ENCODE peak calls at places on chromosomes 4 and X, in seven cellular contexts. I is suprapubic skin, K is SK-N-SH, J is sigmoid colon, P is A549, A is stomach, O is tibial nerve. C is an unnamed sample. For H3K4me1, the result is how much of the 10 kb centered on the place peaks cover.

GRCh38 chr4:59698041-59698440 is 1502.1 kb upstream of the ADGRL3 start:
- DNase-seq in I (no peak), K (no peak), J (no peak), P (no peak), A (no peak), O (no peak), C (no peak)

GRCh38 chr4:108430921-108431320 is 189.5 kb upstream of the RPL34 start:
- DNase-seq in I (no peak), K (no peak), J (no peak), P (no peak), A (no peak), O (no peak), C (no peak)

GRCh38 chr4:9704551-9705332 is 76.7 kb upstream of the DRD5 start:
- DNase-seq in I (no peak), K (no peak), J (no peak), P (no peak), A (no peak), O (no peak), C (no peak)

GRCh38 chr4:11543710-11544109 is 115.0 kb upstream of the HS3ST1 start:
- DNase-seq in I (no peak), K (no peak), J (no peak), P (peak), A (no peak), O (no peak), C (no peak)

GRCh38 chr4:141637565-141637964 is 1.2 kb downstream of the IL15 start:
- DNase-seq in I (no peak), K (no peak), J (no peak), P (no peak), A (no peak), O (no peak), C (no peak)

GRCh38 chrX:151100796-151101195 is 75.6 kb upstream of the GPR50 start:
- DNase-seq in I (no peak), K (no peak), J (no peak), P (no peak), A (no peak), O (no peak), C (no peak)

GRCh38 chr4:94621491-94622080 is 136.2 kb upstream of the BMPR1B start:
- DNase-seq in I (no peak), K (peak), J (no peak), P (peak), A (no peak), O (no peak), C (no peak)

GRCh38 chr4:182917182-182918043 is at the start of gene DCTD:
- DNase-seq in I (peak), K (peak), J (peak), P (peak), A (peak), O (peak), C (peak)

GRCh38 chr4:84384801-84385582 is 114.1 kb downstream of the NKX6-1 start:
- DNase-seq in I (no peak), K (no peak), J (no peak), P (no peak), A (no peak), O (no peak), C (no peak)

GRCh38 chr4:93396274-93396673 is 432.3 kb upstream of the ATOH1 start:
- DNase-seq in I (no peak), K (no peak), J (no peak), P (peak), A (no peak), O (no peak), C (no peak)

GRCh38 chr4:167114416-167114971 is 119.8 kb downstream of the SPOCK3 start:
- DNase-seq in I (no peak), K (no peak), J (no peak), P (no peak), A (no peak), O (no peak), C (no peak)

GRCh38 chr4:142881331-142881730 is 35.2 kb upstream of the INPP4B start:
- DNase-seq in I (no peak), K (no peak), J (no peak), P (no peak), A (no peak), O (no peak), C (no peak)

GRCh38 chrX:19624754-19625153 is 109.4 kb upstream of the MAP3K15 start:
- DNase-seq in I (no peak), K (no peak), J (no peak), P (no peak), A (no peak), O (no peak), C (no peak)

GRCh38 chr4:105369988-105370387 is 103.9 kb downstream of the PPA2 start:
- DNase-seq in I (no peak), K (no peak), J (no peak), P (no peak), A (no peak), O (no peak), C (no peak)

GRCh38 chrX:153770606-153771175 is 6.6 kb downstream of the PLXNB3 start:
- DNase-seq in I (no peak), K (peak), J (no peak), P (no peak), A (no peak), O (no peak), C (no peak)

GRCh38 chr4:87807402-87807801 is 8.0 kb downstream of the IBSP start:
- DNase-seq in I (no peak), K (no peak), J (no peak), P (no peak), A (no peak), O (no peak), C (no peak)

GRCh38 chr4:15720846-15721245 is 18.0 kb downstream of the BST1 start:
- DNase-seq in I (no peak), K (no peak), J (no peak), P (no peak), A (no peak), O (no peak), C (no peak)

GRCh38 chr4:73220815-73221214 is 37.8 kb downstream of the ANKRD17 start:
- DNase-seq in I (no peak), K (no peak), J (no peak), P (no peak), A (no peak), O (no peak), C (no peak)

GRCh38 chr4:68735106-68735505 is 64.7 kb upstream of the UGT2B15 start:
- DNase-seq in I (no peak), K (no peak), J (no peak), P (no peak), A (no peak), O (no peak), C (no peak)

GRCh38 chrX:100928660-100929613 is at the start of gene XKRX:
- DNase-seq in I (peak), K (peak), J (no peak), P (peak), A (peak), O (no peak), C (peak)

GRCh38 chrX:1466232-1466661 is 13.5 kb upstream of the ASMTL start:
- DNase-seq in I (peak), K (no peak), J (peak), P (no peak), A (peak), O (no peak), C (no peak)

GRCh38 chr4:40621592-40622512 is 7.8 kb downstream of the RBM47 start:
- DNase-seq in I (peak), K (no peak), J (peak), P (peak), A (peak), O (peak), C (peak)

GRCh38 chr4:156598138-156598681 is 373.4 kb downstream of the PDGFC start:
- DNase-seq in I (no peak), K (no peak), J (no peak), P (no peak), A (no peak), O (no peak), C (no peak)

GRCh38 chrX:117973175-117974075 is 143.2 kb downstream of the KLHL13 start:
- DNase-seq in I (no peak), K (peak), J (no peak), P (no peak), A (no peak), O (no peak), C (no peak)

DNA sequence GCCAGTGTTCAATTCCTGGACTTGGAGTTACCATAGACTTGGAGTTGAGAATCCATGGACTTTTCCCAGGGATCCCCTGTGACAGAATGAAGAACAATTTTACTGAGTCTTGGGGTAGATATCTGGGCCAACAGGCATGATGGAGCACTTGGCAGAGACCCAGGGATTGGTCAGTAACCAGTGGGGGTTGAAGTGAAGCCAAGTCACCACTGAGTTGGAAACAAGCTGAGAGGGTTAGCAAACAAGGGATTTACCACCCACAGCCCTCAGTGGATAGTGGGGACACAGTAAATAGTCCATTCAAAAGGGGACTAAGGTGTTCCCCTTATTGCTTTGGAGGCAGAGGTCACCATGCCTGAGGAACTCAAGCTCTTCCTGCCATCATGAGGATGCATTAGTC is 281.7 kb downstream of the PPP1R2C start:
- DNase-seq in I (no peak), K (no peak), J (no peak), P (no peak), A (no peak), O (no peak), C (no peak)
- TF ChIP-seq CTCF in I (no peak), K (no peak), J (no peak), P (no peak), A (no peak), O (no peak), C (no peak)

GRCh38 chr4:96315815-96316214 is 475.9 kb downstream of the PDHA2 start:
- DNase-seq in I (no peak), K (no peak), J (no peak), P (no peak), A (no peak), O (no peak), C (no peak)

GRCh38 chr4:96312049-96312685 is 472.3 kb downstream of the PDHA2 start:
- DNase-seq in I (no peak), K (no peak), J (no peak), P (no peak), A (no peak), O (no peak), C (no peak)

DNA sequence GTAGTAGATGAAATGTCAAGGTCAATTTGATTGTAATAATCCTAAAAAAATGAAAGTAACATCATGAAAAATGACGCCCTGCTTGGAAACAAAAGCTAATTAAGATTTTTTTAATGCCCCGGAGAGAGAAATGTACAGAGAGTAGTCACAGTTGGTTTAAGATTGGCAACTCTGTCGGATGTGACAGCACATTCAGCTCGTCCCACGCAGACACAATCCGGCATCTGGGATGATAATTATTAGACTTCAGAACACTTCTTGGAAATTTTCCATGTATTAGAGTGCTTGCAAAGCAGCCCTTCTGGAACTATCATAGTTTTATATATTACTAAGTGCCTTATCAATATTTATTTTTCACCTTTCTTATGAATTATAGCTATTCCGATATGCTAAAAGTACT is 478.0 kb downstream of the PDHA2 start:
- DNase-seq in I (no peak), K (no peak), J (no peak), P (no peak), A (no peak), O (no peak), C (no peak)
- TF ChIP-seq EP300 in I (no peak), K (no peak), J (no peak), P (no peak), A (no peak), O (no peak), C (no peak)

DNA sequence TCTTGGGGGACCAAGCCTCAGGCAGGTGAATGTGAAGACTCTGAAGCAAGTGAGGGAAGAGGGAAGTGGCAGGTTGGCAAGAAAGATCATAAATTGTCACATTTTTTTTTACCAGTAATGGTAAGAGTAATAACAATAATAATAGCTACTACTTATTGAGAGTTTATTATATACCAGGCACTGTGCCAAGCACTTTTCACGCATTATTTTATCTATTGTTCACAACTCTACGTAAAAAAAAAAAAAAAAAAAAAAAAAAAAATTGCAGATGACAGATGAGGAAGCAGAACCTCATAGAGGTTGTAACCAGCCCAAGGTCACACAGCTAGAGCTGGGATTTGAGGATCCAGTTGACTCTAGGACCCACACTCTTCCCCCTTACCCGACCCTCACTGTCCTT is 40.9 kb downstream of the TSC22D3 start:
- DNase-seq in I (no peak), K (no peak), J (no peak), P (no peak), A (no peak), O (no peak), C (no peak)
- H3K4me1 ChIP-seq in I (half or more), K (under half), J (under half), P (under half), A (half or more), O (under half), C (under half)

DNA sequence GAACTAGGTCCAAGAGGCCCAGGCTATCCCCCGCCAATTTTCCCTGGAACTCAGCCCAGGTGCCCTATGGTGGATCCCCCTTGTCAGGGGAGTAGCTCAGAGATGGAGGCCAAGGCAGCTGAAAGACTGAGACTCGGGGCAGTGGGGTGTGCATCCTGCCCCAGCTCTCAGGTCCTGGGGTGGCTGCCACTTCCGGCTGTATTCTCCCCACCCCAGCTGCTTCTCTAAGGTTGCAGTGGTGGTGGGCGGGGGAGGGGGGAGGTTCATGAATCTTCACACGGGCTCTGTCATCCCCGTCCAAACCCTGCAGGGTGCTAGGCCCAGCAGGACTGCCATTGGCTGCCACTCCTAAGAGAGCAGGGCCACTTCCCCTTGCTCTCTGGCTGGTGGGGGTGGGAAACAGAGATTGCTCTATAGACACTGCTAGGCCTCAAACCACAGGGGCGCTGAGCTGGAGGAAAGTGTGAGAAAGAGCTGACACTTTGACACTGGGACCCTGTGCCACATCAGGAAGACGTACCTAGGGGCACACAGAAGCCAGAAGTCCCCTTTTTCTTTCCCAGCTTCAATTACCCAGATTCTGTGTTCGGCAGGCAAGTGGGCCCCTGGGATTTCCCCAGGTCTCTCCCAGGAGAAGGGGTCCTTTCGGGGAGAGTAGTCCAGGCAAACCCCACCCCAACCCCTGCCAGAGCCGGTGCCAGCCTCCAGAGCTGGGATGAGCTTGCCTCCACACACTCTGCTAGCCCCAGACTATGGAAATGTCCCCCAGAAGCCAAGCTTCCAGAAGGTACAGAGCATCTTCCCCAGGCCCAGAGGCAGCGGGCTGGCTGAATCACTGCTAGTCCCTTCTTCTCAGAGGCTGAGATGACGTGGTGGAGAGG is 1.6 kb downstream of the SASH3 start:
- DNase-seq in I (no peak), K (no peak), J (no peak), P (no peak), A (peak), O (no peak), C (no peak)
- TF ChIP-seq CTCF in I (no peak), K (no peak), J (no peak), P (no peak), A (no peak), O (no peak), C (no peak)

GRCh38 chr4:169621754-169622481 is 1.5 kb downstream of the CLCN3 start:
- DNase-seq in I (no peak), K (peak), J (no peak), P (peak), A (no peak), O (no peak), C (no peak)
- TF ChIP-seq EP300 in I (no peak), K (no peak), J (no peak), P (no peak), A (no peak), O (no peak), C (no peak)

GRCh38 chrX:13699183-13699826 is 10.4 kb downstream of the RAB9A start:
- DNase-seq in I (no peak), K (no peak), J (no peak), P (no peak), A (peak), O (no peak), C (no peak)
- H3K4me1 ChIP-seq in I (under half), K (under half), J (under half), P (under half), A (half or more), O (under half), C (under half)

DNA sequence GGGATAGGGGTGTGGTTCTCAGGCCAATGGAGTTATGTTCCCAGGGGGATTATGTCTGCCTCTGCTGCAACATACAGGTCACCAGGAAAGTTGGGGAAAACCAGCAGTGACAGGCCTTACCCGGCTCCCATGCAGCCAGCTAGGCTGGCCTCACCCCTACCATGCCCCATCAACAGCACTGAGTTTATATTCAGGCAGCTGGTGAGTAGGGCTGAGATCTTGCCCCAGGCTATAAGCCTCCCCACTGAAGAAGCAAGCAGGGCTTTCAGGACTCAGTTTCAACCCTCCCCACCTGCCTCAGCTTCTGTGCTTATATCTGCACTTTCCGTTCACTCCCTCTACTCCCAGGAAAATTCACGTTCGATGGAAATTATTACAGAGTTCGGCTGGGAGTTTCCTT is 122.4 kb upstream of the PGRMC2 start:
- DNase-seq in I (no peak), K (no peak), J (no peak), P (no peak), A (no peak), O (no peak), C (no peak)
- TF ChIP-seq CTCF in I (no peak), K (no peak), J (no peak), P (no peak), A (no peak), O (no peak), C (no peak)